ENCODE peak calls at places on chromosomes 12 and 14, in nine cellular contexts. One of them, this sample, is unnamed.
A peak's percentile ranks its signal among the peaks of the same experiment; 100 is the strongest.

GRCh38 chr14:36663404-36664321 is 2.0 kb downstream of the PAX9 start:
- DNase-seq in CD8-positive, alpha-beta T cell: no peak
- DNase-seq in prostate gland: no peak
- DNase-seq in mammary epithelial cell: no peak
- DNase-seq in stomach: no peak
- DNase-seq in aorta: peak; percentile 78
- DNase-seq in upper lobe of right lung: no peak
- DNase-seq in neuronal stem cell: no peak
- DNase-seq in GM23338: peak; percentile 79
- DNase-seq in this sample: no peak

GRCh38 chr14:33679461-33680225 is 271.2 kb downstream of the EGLN3 start:
- DNase-seq in CD8-positive, alpha-beta T cell: no peak
- DNase-seq in prostate gland: no peak
- DNase-seq in mammary epithelial cell: peak; percentile 66
- DNase-seq in stomach: no peak
- DNase-seq in aorta: no peak
- DNase-seq in upper lobe of right lung: no peak
- DNase-seq in neuronal stem cell: peak; percentile 4
- DNase-seq in GM23338: no peak
- DNase-seq in this sample: no peak

GRCh38 chr12:106112094-106112822 is 26.5 kb downstream of the NUAK1 start:
- DNase-seq in CD8-positive, alpha-beta T cell: no peak
- DNase-seq in prostate gland: peak; percentile 78
- DNase-seq in mammary epithelial cell: peak; percentile 93
- DNase-seq in stomach: no peak
- DNase-seq in aorta: peak; percentile 81
- DNase-seq in upper lobe of right lung: no peak
- DNase-seq in neuronal stem cell: no peak
- DNase-seq in GM23338: no peak
- DNase-seq in this sample: no peak

GRCh38 chr12:131116437-131117117 is 162.9 kb downstream of the ADGRD1 start:
- DNase-seq in CD8-positive, alpha-beta T cell: no peak
- DNase-seq in prostate gland: no peak
- DNase-seq in mammary epithelial cell: no peak
- DNase-seq in stomach: no peak
- DNase-seq in aorta: peak; percentile 71
- DNase-seq in upper lobe of right lung: no peak
- DNase-seq in neuronal stem cell: no peak
- DNase-seq in GM23338: peak; percentile 72
- DNase-seq in this sample: no peak

GRCh38 chr12:44459569-44459968 is 416.5 kb downstream of the NELL2 start:
- DNase-seq in CD8-positive, alpha-beta T cell: no peak
- DNase-seq in prostate gland: no peak
- DNase-seq in mammary epithelial cell: no peak
- DNase-seq in stomach: no peak
- DNase-seq in aorta: no peak
- DNase-seq in upper lobe of right lung: no peak
- DNase-seq in neuronal stem cell: no peak
- DNase-seq in GM23338: no peak
- DNase-seq in this sample: no peak

GRCh38 chr14:35400707-35401421 is 3.7 kb downstream of the NFKBIA start:
- DNase-seq in CD8-positive, alpha-beta T cell: peak; percentile 18
- DNase-seq in prostate gland: no peak
- DNase-seq in mammary epithelial cell: peak; percentile 68
- DNase-seq in stomach: no peak
- DNase-seq in aorta: no peak
- DNase-seq in upper lobe of right lung: peak; percentile 69
- DNase-seq in neuronal stem cell: no peak
- DNase-seq in GM23338: no peak
- DNase-seq in this sample: no peak

GRCh38 chr14:85475113-85475512 is 54.8 kb upstream of the FLRT2 start:
- DNase-seq in CD8-positive, alpha-beta T cell: no peak
- DNase-seq in prostate gland: no peak
- DNase-seq in mammary epithelial cell: no peak
- DNase-seq in stomach: no peak
- DNase-seq in aorta: no peak
- DNase-seq in upper lobe of right lung: no peak
- DNase-seq in neuronal stem cell: no peak
- DNase-seq in GM23338: no peak
- DNase-seq in this sample: no peak

GRCh38 chr12:126588586-126589249 is 1523.5 kb downstream of the AACS start:
- DNase-seq in CD8-positive, alpha-beta T cell: no peak
- DNase-seq in prostate gland: no peak
- DNase-seq in mammary epithelial cell: no peak
- DNase-seq in stomach: no peak
- DNase-seq in aorta: no peak
- DNase-seq in upper lobe of right lung: no peak
- DNase-seq in neuronal stem cell: no peak
- DNase-seq in GM23338: no peak
- DNase-seq in this sample: no peak

GRCh38 chr14:65704850-65705249 is 292.3 kb downstream of the FUT8 start:
- DNase-seq in CD8-positive, alpha-beta T cell: no peak
- DNase-seq in prostate gland: no peak
- DNase-seq in mammary epithelial cell: no peak
- DNase-seq in stomach: no peak
- DNase-seq in aorta: no peak
- DNase-seq in upper lobe of right lung: no peak
- DNase-seq in neuronal stem cell: no peak
- DNase-seq in GM23338: no peak
- DNase-seq in this sample: no peak

GRCh38 chr12:10113085-10113484 is 14.3 kb upstream of the CLEC1A start:
- DNase-seq in CD8-positive, alpha-beta T cell: no peak
- DNase-seq in prostate gland: no peak
- DNase-seq in mammary epithelial cell: no peak
- DNase-seq in stomach: no peak
- DNase-seq in aorta: no peak
- DNase-seq in upper lobe of right lung: no peak
- DNase-seq in neuronal stem cell: no peak
- DNase-seq in GM23338: no peak
- DNase-seq in this sample: no peak

GRCh38 chr12:21788089-21788983 is 13.8 kb upstream of the KCNJ8 start:
- DNase-seq in CD8-positive, alpha-beta T cell: no peak
- DNase-seq in prostate gland: no peak
- DNase-seq in mammary epithelial cell: no peak
- DNase-seq in stomach: peak; percentile 42
- DNase-seq in aorta: no peak
- DNase-seq in upper lobe of right lung: no peak
- DNase-seq in neuronal stem cell: no peak
- DNase-seq in GM23338: no peak
- DNase-seq in this sample: no peak

DNA sequence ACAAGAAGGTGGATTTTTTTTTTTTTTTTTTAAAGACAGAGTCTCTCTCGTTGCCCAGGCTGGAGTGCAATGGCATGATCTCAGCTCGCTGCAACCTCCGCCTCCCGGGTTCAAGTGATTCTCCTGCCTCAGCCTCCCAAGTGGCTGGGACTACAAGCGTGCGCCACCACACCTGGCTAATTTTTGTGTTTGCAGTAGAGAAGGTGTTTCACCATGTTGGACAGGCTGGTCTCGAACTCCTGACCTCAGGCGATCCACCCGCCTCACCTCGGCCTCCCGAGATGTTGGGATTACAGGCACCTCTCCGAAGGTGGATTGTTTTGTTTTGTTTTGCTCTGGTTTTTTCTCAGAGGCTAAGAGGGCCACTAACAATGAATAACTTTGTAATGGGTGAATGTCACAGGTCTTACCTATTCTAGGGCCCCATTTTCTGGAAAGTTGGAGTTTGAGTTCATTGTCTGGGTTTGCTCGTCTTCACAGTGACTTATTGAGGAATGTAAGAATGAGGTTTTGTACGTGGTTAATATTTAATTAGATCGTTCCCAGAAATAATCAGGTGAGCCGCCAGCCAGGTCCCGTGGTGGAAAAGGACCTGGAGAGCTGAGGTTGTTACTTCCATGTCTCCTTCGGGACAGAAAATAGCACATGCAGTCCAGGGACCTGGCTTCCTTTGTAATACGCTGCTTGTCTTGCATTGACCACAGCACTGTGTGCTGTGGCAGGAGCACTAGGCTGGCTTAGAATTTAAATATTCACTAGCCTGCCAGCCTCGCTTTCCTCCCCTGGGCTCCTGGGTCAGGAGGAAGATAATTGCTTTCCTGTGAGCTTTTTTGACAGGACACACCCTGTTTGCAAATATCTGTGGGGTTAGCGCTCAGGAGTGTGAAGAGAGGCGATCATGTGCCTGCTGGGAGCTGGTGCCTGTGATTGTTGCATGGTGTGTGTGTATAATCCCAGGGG is 2.3 kb downstream of the HIP1R start:
- DNase-seq in CD8-positive, alpha-beta T cell: no peak
- DNase-seq in prostate gland: no peak
- DNase-seq in mammary epithelial cell: no peak
- DNase-seq in stomach: peak; percentile 76
- DNase-seq in aorta: peak; percentile 57
- DNase-seq in upper lobe of right lung: no peak
- DNase-seq in neuronal stem cell: no peak
- DNase-seq in GM23338: no peak
- DNase-seq in this sample: no peak
- H3K4me1 ChIP-seq in CD8-positive, alpha-beta T cell: peaks cover 20% of the 10 kb centered on the region
- H3K4me1 ChIP-seq in prostate gland: peaks cover 6% of the 10 kb centered on the region
- H3K4me1 ChIP-seq in mammary epithelial cell: peaks cover 55% of the 10 kb centered on the region
- H3K4me1 ChIP-seq in stomach: peaks cover 61% of the 10 kb centered on the region
- H3K4me1 ChIP-seq in aorta: no peaks in the 10 kb centered on the region
- H3K4me1 ChIP-seq in upper lobe of right lung: peaks cover 28% of the 10 kb centered on the region
- H3K4me1 ChIP-seq in neuronal stem cell: peaks cover 7% of the 10 kb centered on the region
- H3K4me1 ChIP-seq in GM23338: peaks cover 16% of the 10 kb centered on the region
- H3K4me1 ChIP-seq in this sample: peaks cover 28% of the 10 kb centered on the region

GRCh38 chr12:15168279-15168678 is 52.9 kb downstream of the RERG start:
- DNase-seq in CD8-positive, alpha-beta T cell: no peak
- DNase-seq in prostate gland: no peak
- DNase-seq in mammary epithelial cell: no peak
- DNase-seq in stomach: no peak
- DNase-seq in aorta: no peak
- DNase-seq in upper lobe of right lung: no peak
- DNase-seq in neuronal stem cell: no peak
- DNase-seq in GM23338: no peak
- DNase-seq in this sample: peak; percentile 48

GRCh38 chr12:15164997-15165659 is 56.1 kb downstream of the RERG start:
- DNase-seq in CD8-positive, alpha-beta T cell: no peak
- DNase-seq in prostate gland: no peak
- DNase-seq in mammary epithelial cell: no peak
- DNase-seq in stomach: no peak
- DNase-seq in aorta: no peak
- DNase-seq in upper lobe of right lung: no peak
- DNase-seq in neuronal stem cell: no peak
- DNase-seq in GM23338: peak; percentile 29
- DNase-seq in this sample: no peak

GRCh38 chr12:15158114-15158513 is 63.1 kb downstream of the RERG start:
- DNase-seq in CD8-positive, alpha-beta T cell: no peak
- DNase-seq in prostate gland: no peak
- DNase-seq in mammary epithelial cell: no peak
- DNase-seq in stomach: no peak
- DNase-seq in aorta: no peak
- DNase-seq in upper lobe of right lung: no peak
- DNase-seq in neuronal stem cell: no peak
- DNase-seq in GM23338: no peak
- DNase-seq in this sample: no peak

GRCh38 chr12:15163001-15163400 is 58.2 kb downstream of the RERG start:
- DNase-seq in CD8-positive, alpha-beta T cell: no peak
- DNase-seq in prostate gland: no peak
- DNase-seq in mammary epithelial cell: peak; percentile 13
- DNase-seq in stomach: no peak
- DNase-seq in aorta: no peak
- DNase-seq in upper lobe of right lung: no peak
- DNase-seq in neuronal stem cell: no peak
- DNase-seq in GM23338: no peak
- DNase-seq in this sample: no peak

DNA sequence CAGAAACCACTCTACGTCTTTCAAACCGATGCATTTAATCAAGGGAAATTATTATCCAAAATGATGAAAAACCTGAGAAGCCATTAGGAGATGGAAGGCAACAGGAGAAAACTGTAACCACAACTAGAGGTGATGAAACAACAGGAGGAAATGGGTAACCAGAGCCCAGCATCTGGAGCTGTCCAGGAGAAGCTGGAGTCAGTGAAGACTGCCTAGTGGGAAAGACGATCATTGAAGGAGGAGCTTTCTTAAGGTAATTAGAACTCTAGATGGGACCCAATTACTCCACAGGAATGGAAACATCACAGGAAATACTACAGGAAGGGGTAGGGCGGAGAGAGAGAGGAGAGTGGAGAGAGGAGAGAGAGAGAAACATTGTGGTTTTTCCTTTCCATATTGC is 57.6 kb downstream of the RERG start:
- DNase-seq in CD8-positive, alpha-beta T cell: no peak
- DNase-seq in prostate gland: no peak
- DNase-seq in mammary epithelial cell: no peak
- DNase-seq in stomach: no peak
- DNase-seq in aorta: no peak
- DNase-seq in upper lobe of right lung: no peak
- DNase-seq in neuronal stem cell: no peak
- DNase-seq in GM23338: no peak
- DNase-seq in this sample: no peak
- H3K27ac ChIP-seq in CD8-positive, alpha-beta T cell: no peak overlapping the region
- H3K27ac ChIP-seq in prostate gland: peak overlapping the region; percentile 46
- H3K27ac ChIP-seq in mammary epithelial cell: no peak overlapping the region
- H3K27ac ChIP-seq in stomach: peak overlapping the region; percentile 74
- H3K27ac ChIP-seq in aorta: peak overlapping the region; percentile 77
- H3K27ac ChIP-seq in upper lobe of right lung: peak overlapping the region; percentile 77
- H3K27ac ChIP-seq in neuronal stem cell: no peak overlapping the region
- H3K27ac ChIP-seq in GM23338: no peak overlapping the region
- H3K27ac ChIP-seq in this sample: peak overlapping the region; percentile 67

DNA sequence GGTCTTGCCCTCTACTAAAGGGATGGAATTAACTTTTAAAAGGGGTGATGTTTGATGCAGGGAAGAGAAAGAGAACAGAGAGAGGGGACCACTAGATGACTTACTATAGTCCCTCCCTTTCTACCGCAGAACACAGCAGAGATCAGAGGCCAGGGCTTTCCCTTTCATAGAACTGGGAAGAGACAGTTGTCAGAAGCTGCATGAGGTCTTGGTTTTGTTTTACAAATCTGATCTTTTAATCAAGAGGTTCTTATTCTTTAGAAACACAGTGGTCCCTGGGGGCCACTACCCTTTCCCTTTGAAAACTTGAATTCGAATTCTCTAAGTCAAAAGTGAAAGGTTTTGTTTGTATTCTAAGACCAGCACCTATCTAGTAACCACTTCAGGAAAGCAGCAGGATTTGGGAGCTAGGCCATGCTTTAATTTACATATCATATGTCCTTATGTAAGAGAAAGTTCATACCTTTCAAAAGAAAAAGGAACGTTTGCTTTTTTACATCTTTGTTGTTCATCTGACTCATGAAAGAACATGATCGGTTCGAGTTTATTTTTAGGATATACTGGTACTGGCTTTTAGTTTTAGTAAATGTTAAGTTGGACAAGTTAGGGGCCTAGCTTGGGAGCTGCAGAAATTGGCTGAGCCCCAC is 6.3 kb downstream of the FBXL14 start:
- DNase-seq in CD8-positive, alpha-beta T cell: no peak
- DNase-seq in prostate gland: no peak
- DNase-seq in mammary epithelial cell: no peak
- DNase-seq in stomach: no peak
- DNase-seq in aorta: no peak
- DNase-seq in upper lobe of right lung: no peak
- DNase-seq in neuronal stem cell: no peak
- DNase-seq in GM23338: peak; percentile 71
- DNase-seq in this sample: no peak
- H3K4me1 ChIP-seq in CD8-positive, alpha-beta T cell: peaks cover 51% of the 10 kb centered on the region
- H3K4me1 ChIP-seq in prostate gland: peaks cover 15% of the 10 kb centered on the region
- H3K4me1 ChIP-seq in mammary epithelial cell: peaks cover 31% of the 10 kb centered on the region
- H3K4me1 ChIP-seq in stomach: peaks cover 47% of the 10 kb centered on the region
- H3K4me1 ChIP-seq in aorta: peaks cover 3% of the 10 kb centered on the region
- H3K4me1 ChIP-seq in upper lobe of right lung: peaks cover 33% of the 10 kb centered on the region
- H3K4me1 ChIP-seq in neuronal stem cell: peaks cover 24% of the 10 kb centered on the region
- H3K4me1 ChIP-seq in GM23338: peaks cover 49% of the 10 kb centered on the region
- H3K4me1 ChIP-seq in this sample: peaks cover 61% of the 10 kb centered on the region

GRCh38 chr12:20602671-20603402 is 92.3 kb upstream of the SLCO1C1 start:
- DNase-seq in CD8-positive, alpha-beta T cell: no peak
- DNase-seq in prostate gland: no peak
- DNase-seq in mammary epithelial cell: no peak
- DNase-seq in stomach: no peak
- DNase-seq in aorta: no peak
- DNase-seq in upper lobe of right lung: no peak
- DNase-seq in neuronal stem cell: no peak
- DNase-seq in GM23338: no peak
- DNase-seq in this sample: no peak
- H3K27ac ChIP-seq in CD8-positive, alpha-beta T cell: no peak overlapping the region
- H3K27ac ChIP-seq in prostate gland: no peak overlapping the region
- H3K27ac ChIP-seq in mammary epithelial cell: no peak overlapping the region
- H3K27ac ChIP-seq in stomach: peak overlapping the region; percentile 24
- H3K27ac ChIP-seq in aorta: peak overlapping the region; percentile 75
- H3K27ac ChIP-seq in upper lobe of right lung: no peak overlapping the region
- H3K27ac ChIP-seq in neuronal stem cell: no peak overlapping the region
- H3K27ac ChIP-seq in GM23338: no peak overlapping the region
- H3K27ac ChIP-seq in this sample: peak overlapping the region; percentile 54

This sample was measured in heart right ventricle.